ENCODE peak calls at places on chromosome 10, in seven cellular contexts. Y, J, G, X, A, V and C are unnamed samples. For H3K79me2 and H3K4me1, the result is how much of the 10 kb centered on the place peaks cover.

GRCh38 chr10:52883996-52884871 is 111.7 kb upstream of the MBL2 start:
- DNase-seq in Y (peak), J (peak), G (peak), X (peak), A (peak), V (peak), C (peak)

GRCh38 chr10:1094112-1095057 is 38.2 kb downstream of the WDR37 start:
- DNase-seq in Y (no peak), J (no peak), G (no peak), X (no peak), A (no peak), V (no peak), C (no peak)

GRCh38 chr10:95319239-95319638 is 28.4 kb upstream of the PDLIM1 start:
- DNase-seq in Y (no peak), J (no peak), G (no peak), X (peak), A (no peak), V (no peak), C (no peak)

GRCh38 chr10:42930516-42931205 is 146.2 kb upstream of the RET start:
- DNase-seq in Y (no peak), J (peak), G (no peak), X (no peak), A (no peak), V (no peak), C (no peak)

GRCh38 chr10:9792181-9792580 is 1225.5 kb upstream of the CELF2 start:
- DNase-seq in Y (peak), J (no peak), G (no peak), X (peak), A (no peak), V (no peak), C (no peak)

GRCh38 chr10:46326066-46326465 is 39.3 kb downstream of the ANTXRL start:
- DNase-seq in Y (no peak), J (no peak), G (no peak), X (peak), A (no peak), V (no peak), C (no peak)

GRCh38 chr10:102408728-102409603 is 9.6 kb downstream of the PSD start:
- DNase-seq in Y (no peak), J (no peak), G (no peak), X (peak), A (no peak), V (peak), C (peak)

GRCh38 chr10:132493246-132493755 is 44.3 kb upstream of the INPP5A start:
- DNase-seq in Y (no peak), J (peak), G (peak), X (no peak), A (no peak), V (no peak), C (no peak)

DNA sequence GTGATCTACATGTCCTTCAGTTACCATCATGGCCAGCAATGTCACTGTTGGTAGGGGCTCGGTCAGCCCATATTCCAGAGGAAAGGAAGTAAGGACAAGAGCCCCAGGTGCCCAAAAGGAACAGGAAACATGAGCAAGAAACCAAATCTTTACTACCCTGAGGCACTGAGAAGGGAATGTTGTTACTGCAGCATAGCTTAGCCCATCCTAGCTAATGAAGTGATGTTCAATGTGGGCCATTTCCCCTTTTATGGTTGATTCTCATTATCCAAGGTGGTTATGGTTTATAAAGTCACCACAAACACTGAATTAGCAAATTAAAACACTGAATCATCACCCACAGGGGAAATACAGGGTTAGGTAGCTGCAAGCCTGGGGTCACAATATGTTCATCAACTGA is 88.4 kb upstream of the C10orf90 start:
- DNase-seq in Y (no peak), J (no peak), G (no peak), X (no peak), A (no peak), V (no peak), C (no peak)
- H3K79me2 ChIP-seq in Y (under half), J (under half), G (under half), X (under half), A (under half), V (under half), C (under half)

GRCh38 chr10:13670311-13670710 is 83.5 kb downstream of the PRPF18 start:
- DNase-seq in Y (no peak), J (no peak), G (no peak), X (no peak), A (no peak), V (peak), C (no peak)

GRCh38 chr10:13673165-13673564 is 86.4 kb downstream of the PRPF18 start:
- DNase-seq in Y (no peak), J (no peak), G (no peak), X (no peak), A (no peak), V (peak), C (no peak)

GRCh38 chr10:13674645-13675588 is 88.2 kb downstream of the PRPF18 start:
- DNase-seq in Y (no peak), J (no peak), G (no peak), X (no peak), A (no peak), V (no peak), C (no peak)

GRCh38 chr10:13671874-13672273 is 85.1 kb downstream of the PRPF18 start:
- DNase-seq in Y (no peak), J (no peak), G (no peak), X (no peak), A (no peak), V (no peak), C (no peak)

DNA sequence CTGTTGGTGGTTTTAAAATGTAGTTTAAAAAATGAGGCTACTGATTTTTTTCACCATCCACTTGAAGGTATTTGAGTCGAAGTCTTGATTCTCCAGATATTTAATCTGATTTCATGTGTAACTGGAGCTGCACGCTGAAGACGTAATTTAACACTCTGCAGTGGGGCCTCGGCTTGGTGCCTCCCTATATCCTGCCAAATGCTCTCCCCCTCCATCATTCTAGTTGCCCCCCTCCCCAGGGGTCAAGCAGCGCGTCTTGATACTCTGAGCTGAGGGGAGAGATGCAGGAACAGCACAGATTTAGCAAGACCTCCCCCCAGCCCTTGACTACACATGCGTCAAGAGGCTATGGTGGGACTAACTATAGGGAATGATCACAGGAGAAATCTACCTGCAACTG is 85.7 kb downstream of the PRPF18 start:
- DNase-seq in Y (no peak), J (no peak), G (no peak), X (no peak), A (no peak), V (peak), C (no peak)
- H3K4me1 ChIP-seq in Y (under half), J (under half), G (under half), X (under half), A (under half), V (under half), C (under half)

GRCh38 chr10:20976891-20977684 is 80.0 kb upstream of the NEBL start:
- DNase-seq in Y (no peak), J (no peak), G (no peak), X (no peak), A (peak), V (peak), C (no peak)
- H3K79me2 ChIP-seq in Y (under half), J (under half), G (under half), X (under half), A (under half), V (under half), C (under half)

GRCh38 chr10:103818110-103818509 is 37.3 kb downstream of the SH3PXD2A start:
- DNase-seq in Y (no peak), J (no peak), G (no peak), X (no peak), A (no peak), V (no peak), C (no peak)

GRCh38 chr10:103816431-103816830 is 38.9 kb downstream of the SH3PXD2A start:
- DNase-seq in Y (peak), J (no peak), G (no peak), X (no peak), A (no peak), V (no peak), C (no peak)

GRCh38 chr10:103822052-103822716 is 33.2 kb downstream of the SH3PXD2A start:
- DNase-seq in Y (no peak), J (no peak), G (no peak), X (no peak), A (no peak), V (peak), C (no peak)

GRCh38 chr10:103820101-103821062 is 35.0 kb downstream of the SH3PXD2A start:
- DNase-seq in Y (peak), J (no peak), G (no peak), X (peak), A (no peak), V (no peak), C (no peak)

GRCh38 chr10:103818765-103819374 is 36.5 kb downstream of the SH3PXD2A start:
- DNase-seq in Y (no peak), J (no peak), G (no peak), X (no peak), A (no peak), V (peak), C (no peak)
- H3K4me1 ChIP-seq in Y (under half), J (under half), G (under half), X (under half), A (under half), V (under half), C (under half)